ENCODE peak calls at places on chromosomes 4 and X, in four cellular contexts. L, Z, B and S are unnamed samples.

GRCh38 chr4:140861359-140862181 is 105.4 kb upstream of the TBC1D9 start:
- DNase-seq in L (peak), Z (peak), B (peak), S (peak)

GRCh38 chrX:140672840-140673731 is 36.5 kb upstream of the LINC00632 start:
- DNase-seq in L (no peak), Z (no peak), B (peak), S (no peak)

GRCh38 chr4:166422475-166422874 is 549.4 kb downstream of the TLL1 start:
- DNase-seq in L (peak), Z (no peak), B (peak), S (no peak)

GRCh38 chrX:153397256-153397960 is 3.7 kb downstream of the PNMA6E start:
- DNase-seq in L (no peak), Z (no peak), B (no peak), S (peak)

GRCh38 chr4:152594981-152595916 is 59.4 kb upstream of the FBXW7 start:
- DNase-seq in L (no peak), Z (no peak), B (peak), S (no peak)

GRCh38 chr4:151318310-151319006 is 6.9 kb downstream of the SH3D19 start:
- DNase-seq in L (no peak), Z (no peak), B (no peak), S (peak)

GRCh38 chrX:117985241-117985640 is 131.4 kb downstream of the KLHL13 start:
- DNase-seq in L (no peak), Z (no peak), B (peak), S (peak)

GRCh38 chr4:77818667-77819408 is at the start of gene CNOT6L:
- DNase-seq in L (peak), Z (peak), B (peak), S (peak)

GRCh38 chrX:152428089-152428488 is 23.0 kb downstream of the GABRA3 start:
- DNase-seq in L (peak), Z (no peak), B (no peak), S (no peak)

GRCh38 chr4:169791527-169792156 is 33.9 kb upstream of the HPF1 start:
- DNase-seq in L (peak), Z (no peak), B (peak), S (no peak)

GRCh38 chrX:69116077-69116476 is 49.2 kb downstream of the PJA1 start:
- DNase-seq in L (no peak), Z (no peak), B (peak), S (no peak)

DNA sequence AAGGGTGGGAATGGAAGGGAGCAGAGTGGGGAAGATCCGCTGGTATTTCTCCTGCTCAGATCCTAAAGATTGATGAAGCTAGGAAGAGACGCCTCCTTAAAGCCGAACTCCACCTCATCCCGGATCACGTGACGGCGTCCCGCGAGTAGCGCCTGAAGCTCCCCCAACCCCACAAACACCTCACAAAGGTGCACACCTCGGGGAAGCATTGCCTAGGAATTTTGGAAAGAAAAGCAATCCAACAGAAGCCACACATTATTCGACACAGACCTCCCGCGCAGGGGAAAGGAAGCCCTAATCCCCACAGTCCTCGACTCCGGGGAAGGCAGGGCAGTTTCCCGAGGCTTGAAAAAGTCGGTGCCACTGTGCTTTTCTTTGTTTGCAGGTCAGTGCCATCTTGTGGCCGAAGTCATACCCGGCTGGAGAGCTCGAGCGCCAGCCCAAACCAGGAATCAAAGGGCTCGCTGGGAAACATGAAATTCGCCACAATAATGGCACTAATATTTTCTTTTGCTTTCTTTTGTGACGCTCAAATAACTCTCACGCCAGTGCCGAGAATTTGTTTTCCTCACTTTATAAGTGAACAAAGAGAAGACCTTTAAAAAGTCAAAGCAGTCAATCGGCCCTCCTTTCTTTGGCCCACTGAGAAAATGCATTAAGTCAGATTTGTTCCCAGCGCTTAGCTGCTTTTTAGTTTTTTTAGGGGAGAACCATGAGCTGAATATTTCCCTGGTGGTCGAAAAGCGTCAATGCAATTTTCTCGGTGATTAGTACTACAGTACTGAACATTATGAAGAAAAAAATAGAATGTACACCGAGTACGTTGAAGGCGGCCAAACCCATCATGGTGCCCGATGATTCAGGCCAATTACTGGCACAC is at the start of gene NPY1R:
- DNase-seq in L (peak), Z (peak), B (peak), S (peak)
- H3K9ac ChIP-seq in L (no peak), Z (peak), B (peak), S (no peak)

DNA sequence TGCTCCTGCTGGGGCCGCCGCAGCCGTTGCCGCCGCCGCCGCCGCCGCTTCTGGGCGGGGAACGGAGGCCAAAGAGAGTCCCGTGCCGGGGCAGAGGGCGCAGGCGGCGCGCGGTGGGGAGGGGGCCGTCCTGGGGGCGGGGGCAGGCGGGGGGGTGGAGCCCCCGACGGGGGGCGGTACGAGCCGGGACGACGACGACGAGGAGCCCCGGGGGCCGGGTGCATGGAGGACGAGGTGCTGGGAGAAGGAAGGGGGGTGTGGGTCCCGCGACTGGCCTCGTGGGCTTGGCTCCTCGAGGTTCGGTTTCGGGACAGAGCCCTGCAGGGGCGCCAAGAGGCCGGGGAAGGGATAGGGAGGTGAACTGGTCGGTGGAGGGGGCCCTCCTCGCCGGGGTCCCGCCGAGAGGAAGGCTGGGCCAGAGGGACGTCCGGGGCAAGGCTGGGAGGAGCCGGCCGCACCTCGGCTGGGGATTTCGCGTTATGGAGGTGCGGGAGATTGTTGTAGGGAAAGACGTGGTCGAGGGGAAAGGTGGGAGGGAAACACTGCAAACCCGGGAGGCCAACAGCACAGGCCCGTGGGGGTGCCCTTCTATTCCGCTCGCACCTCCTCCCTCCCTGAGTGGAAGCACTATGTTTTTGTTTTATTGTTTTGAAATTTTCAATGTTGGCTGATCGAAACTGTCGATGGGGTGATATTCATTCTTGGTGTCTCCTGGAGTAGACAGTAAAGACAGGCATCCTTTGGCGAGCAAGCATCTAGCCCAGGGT is 1.9 kb downstream of the BCORL1 start:
- DNase-seq in L (peak), Z (no peak), B (no peak), S (peak)
- H3K9ac ChIP-seq in L (no peak), Z (no peak), B (peak), S (peak)

GRCh38 chrX:131739823-131740222 is 195.9 kb downstream of the OR13H1 start:
- DNase-seq in L (no peak), Z (no peak), B (no peak), S (no peak)

GRCh38 chrX:131746491-131746968 is 202.7 kb downstream of the OR13H1 start:
- DNase-seq in L (peak), Z (peak), B (peak), S (peak)

GRCh38 chrX:131745942-131746489 is 202.1 kb downstream of the OR13H1 start:
- DNase-seq in L (no peak), Z (no peak), B (peak), S (peak)

DNA sequence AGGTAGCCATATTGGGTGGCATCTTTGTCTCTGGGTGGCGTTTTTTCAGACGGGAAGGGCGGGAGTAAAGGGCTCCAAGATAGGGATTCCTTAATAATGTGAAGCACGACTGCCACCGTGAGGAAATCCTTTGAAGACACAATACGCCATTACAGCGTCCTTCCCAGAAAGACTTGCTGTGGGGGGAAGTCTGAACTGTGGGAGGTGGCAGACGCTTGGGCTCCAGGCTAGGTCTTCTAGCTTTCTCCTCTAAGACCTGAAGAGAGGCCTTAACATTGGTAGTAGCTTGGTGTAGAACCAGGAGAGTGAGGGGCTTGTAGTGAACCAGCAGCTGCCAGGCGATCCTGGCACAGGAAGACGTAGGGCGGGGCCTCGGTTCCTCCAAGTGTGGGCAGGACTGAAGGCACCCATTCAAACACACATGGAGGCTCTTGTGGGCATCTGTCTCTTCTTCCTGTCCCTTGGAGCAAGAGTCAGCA is 197.3 kb downstream of the OR13H1 start:
- DNase-seq in L (peak), Z (peak), B (no peak), S (peak)
- H3K9ac ChIP-seq in L (no peak), Z (peak), B (no peak), S (peak)

GRCh38 chr4:73944061-73944875 is 37.6 kb downstream of the PF4 start:
- DNase-seq in L (peak), Z (no peak), B (no peak), S (no peak)
- H3K9ac ChIP-seq in L (peak), Z (no peak), B (no peak), S (no peak)